ENCODE peak calls at places on chromosomes 5 and 9, in six cellular contexts. Q is H1, V is prostate gland, C is transverse colon, Y is GM23338, G is stomach. B is an unnamed sample.

GRCh38 chr5:14269395-14269794 is 126.3 kb downstream of the TRIO start:
- DNase-seq in V (no peak), G (no peak), Y (peak; percentile 77), Q (no peak), C (no peak), B (no peak)

GRCh38 chr5:98839469-98840383 is 66.3 kb downstream of the RGMB start:
- DNase-seq in G (no peak), Q (no peak), V (no peak), C (no peak), Y (peak; percentile 48), B (peak; percentile 8)

GRCh38 chr5:138639326-138639725 is 64.1 kb upstream of the HSPA9 start:
- DNase-seq in V (no peak), G (no peak), Y (no peak), Q (no peak), C (no peak), B (no peak)

GRCh38 chr5:160467555-160468418 is 46.1 kb downstream of the PTTG1 start:
- DNase-seq in C (peak; percentile 88), Q (peak; percentile 63), G (peak; percentile 89), Y (peak; percentile 71), V (peak; percentile 46), B (peak; percentile 70)

GRCh38 chr5:16965581-16965980 is 29.5 kb upstream of the MYO10 start:
- DNase-seq in Q (no peak), G (no peak), Y (peak; percentile 20), V (no peak), C (no peak), B (no peak)

GRCh38 chr5:76714771-76715483 is 999 bp upstream of the F2R start:
- DNase-seq in Y (peak; percentile 76), G (no peak), C (peak; percentile 21), Q (peak; percentile 72), V (no peak), B (no peak)

GRCh38 chr5:86968311-86968753 is 299.4 kb upstream of the RASA1 start:
- DNase-seq in Q (no peak), C (no peak), Y (peak; percentile 72), G (no peak), V (no peak), B (peak; percentile 38)

GRCh38 chr9:99948896-99949295 is 42.4 kb downstream of the STX17 start:
- DNase-seq in Q (no peak), V (no peak), G (peak; percentile 29), Y (no peak), C (peak; percentile 8), B (no peak)

GRCh38 chr9:16329699-16330113 is 540.8 kb downstream of the BNC2 start:
- DNase-seq in G (no peak), V (no peak), C (peak; percentile 16), Y (no peak), Q (no peak), B (no peak)

DNA sequence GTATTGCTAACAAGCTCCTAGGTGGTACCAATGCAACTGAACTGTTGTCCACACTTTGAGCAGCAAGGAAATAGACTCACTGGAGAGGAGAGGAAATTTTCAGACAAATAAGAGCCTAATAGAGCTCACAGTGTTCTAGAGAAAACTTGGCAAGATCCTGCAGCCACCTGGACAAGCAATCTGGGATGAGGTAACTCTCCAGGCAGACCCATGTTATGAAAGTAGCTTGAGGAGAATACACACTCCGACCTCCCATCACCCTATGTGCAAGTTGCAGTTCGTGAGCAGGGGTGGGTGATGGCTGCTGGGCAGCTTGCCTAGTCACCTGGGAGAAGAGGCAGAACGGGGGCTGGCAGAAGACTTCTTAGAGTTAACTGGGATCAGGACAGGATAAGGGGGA is 102.2 kb downstream of the KLF4 start:
- DNase-seq in C (no peak), V (peak; percentile 46), Y (no peak), G (peak; percentile 44), Q (no peak), B (no peak)
- H3K4me1 ChIP-seq in C (no peaks in the 10 kb centered on the region), V (peaks cover 24% of the 10 kb centered on the region), Y (no peaks in the 10 kb centered on the region), G (peaks cover 21% of the 10 kb centered on the region), Q (no peaks in the 10 kb centered on the region), B (no peaks in the 10 kb centered on the region)

GRCh38 chr5:178854284-178854683 is 5.5 kb upstream of the ZNF354B start:
- DNase-seq in V (no peak), Q (no peak), C (no peak), Y (no peak), G (no peak), B (no peak)

GRCh38 chr5:178861627-178862026 is 1.9 kb downstream of the ZNF354B start:
- DNase-seq in G (no peak), Y (no peak), V (no peak), Q (no peak), C (no peak), B (no peak)

GRCh38 chr5:178859625-178860521 is at the start of gene ZNF354B:
- DNase-seq in V (peak; percentile 89), Y (peak; percentile 98), Q (peak; percentile 85), C (peak; percentile 92), G (peak; percentile 93), B (peak; percentile 76)
- TF ChIP-seq POLR2AphosphoS5 in V (peak; percentile 91), Y (peak; percentile 84), Q (no peak), C (peak; percentile 89), G (peak; percentile 78), B (peak; percentile 73)

GRCh38 chr9:114396558-114397218 is 8.9 kb upstream of the AKNA start:
- DNase-seq in C (no peak), G (no peak), Y (peak; percentile 49), V (no peak), Q (no peak), B (no peak)
- H3K4me1 ChIP-seq in C (peaks cover 13% of the 10 kb centered on the region), G (peaks cover 54% of the 10 kb centered on the region), Y (peaks cover 20% of the 10 kb centered on the region), V (peaks cover 17% of the 10 kb centered on the region), Q (peaks cover 15% of the 10 kb centered on the region), B (peaks cover 4% of the 10 kb centered on the region)

GRCh38 chr9:136333486-136333885 is 6.1 kb downstream of the GPSM1 start:
- DNase-seq in V (no peak), G (no peak), C (no peak), Y (no peak), Q (no peak), B (no peak)
- TF ChIP-seq POLR2AphosphoS5 in V (no peak), G (no peak), C (no peak), Y (no peak), Q (no peak), B (no peak)

DNA sequence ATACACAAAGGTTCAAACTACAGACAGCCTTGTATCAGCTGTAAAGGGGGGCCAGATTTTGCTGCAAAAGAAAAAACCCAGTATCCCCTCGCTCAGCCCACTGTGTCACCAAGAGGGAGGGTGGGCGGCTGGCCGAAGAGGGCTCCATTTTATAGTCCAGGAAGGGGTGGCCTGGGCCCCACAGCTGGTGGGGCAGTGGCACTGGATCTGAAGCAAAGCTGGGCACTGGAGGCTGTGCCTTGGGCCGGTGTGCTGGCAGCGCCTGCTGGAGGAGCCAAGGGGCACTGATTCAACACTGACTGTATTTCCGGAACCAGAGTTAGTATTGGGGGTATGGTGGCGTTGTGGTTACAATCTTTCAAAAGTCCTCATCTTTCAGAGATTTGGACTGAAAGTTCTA is 9.1 kb downstream of the BRD3 start:
- DNase-seq in G (peak; percentile 24), Y (no peak), C (no peak), Q (peak; percentile 43), V (no peak), B (no peak)
- H3K4me1 ChIP-seq in G (peaks cover 98% of the 10 kb centered on the region), Y (peaks cover 2% of the 10 kb centered on the region), C (peaks cover 41% of the 10 kb centered on the region), Q (peaks cover 15% of the 10 kb centered on the region), V (peaks cover 54% of the 10 kb centered on the region), B (peaks cover 2% of the 10 kb centered on the region)

DNA sequence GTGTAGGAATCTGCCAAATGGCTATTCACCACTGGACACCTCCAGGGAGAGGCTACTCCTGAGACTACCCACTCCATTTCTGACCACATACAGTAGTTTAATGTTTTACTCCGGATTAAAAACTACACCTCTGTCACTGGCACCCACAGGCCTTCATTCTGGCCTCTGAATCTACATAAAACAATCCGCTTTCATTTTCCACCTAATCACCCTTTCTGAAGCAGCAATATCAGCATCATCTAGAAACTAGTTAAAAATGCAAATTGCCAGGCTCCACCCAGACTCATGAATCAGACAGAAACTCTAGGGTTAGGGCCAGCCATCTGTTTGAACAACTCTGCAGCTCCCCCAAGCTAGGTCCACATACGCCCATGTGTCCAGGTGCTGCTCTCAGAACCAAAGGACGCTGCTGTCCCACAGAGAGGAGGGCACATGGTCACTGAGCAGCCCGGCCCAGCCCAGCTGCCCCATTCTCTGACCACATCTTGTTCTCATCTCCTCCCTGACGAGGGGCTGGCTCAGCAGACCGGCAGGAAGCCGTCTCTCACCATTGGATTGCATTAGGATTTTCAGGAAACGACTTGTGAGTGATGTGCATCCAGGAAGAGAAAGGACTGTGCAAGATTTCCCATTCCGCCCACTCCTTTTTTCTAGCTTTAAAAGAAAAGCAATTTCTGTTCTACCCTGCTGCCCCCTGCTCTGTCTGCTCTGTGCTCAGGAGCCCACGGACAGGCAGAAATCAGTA is 34.7 kb downstream of the ADAM19 start:
- DNase-seq in Q (no peak), G (peak; percentile 39), Y (no peak), V (no peak), C (peak; percentile 72), B (no peak)
- TF ChIP-seq POLR2AphosphoS5 in Q (no peak), G (no peak), Y (no peak), V (no peak), C (peak; percentile 45), B (no peak)

GRCh38 chr5:41370482-41370881 is 139.9 kb downstream of the PLCXD3 start:
- DNase-seq in Y (no peak), C (no peak), G (no peak), Q (no peak), V (no peak), B (no peak)
- H3K4me1 ChIP-seq in Y (no peaks in the 10 kb centered on the region), C (no peaks in the 10 kb centered on the region), G (no peaks in the 10 kb centered on the region), Q (no peaks in the 10 kb centered on the region), V (no peaks in the 10 kb centered on the region), B (no peaks in the 10 kb centered on the region)

DNA sequence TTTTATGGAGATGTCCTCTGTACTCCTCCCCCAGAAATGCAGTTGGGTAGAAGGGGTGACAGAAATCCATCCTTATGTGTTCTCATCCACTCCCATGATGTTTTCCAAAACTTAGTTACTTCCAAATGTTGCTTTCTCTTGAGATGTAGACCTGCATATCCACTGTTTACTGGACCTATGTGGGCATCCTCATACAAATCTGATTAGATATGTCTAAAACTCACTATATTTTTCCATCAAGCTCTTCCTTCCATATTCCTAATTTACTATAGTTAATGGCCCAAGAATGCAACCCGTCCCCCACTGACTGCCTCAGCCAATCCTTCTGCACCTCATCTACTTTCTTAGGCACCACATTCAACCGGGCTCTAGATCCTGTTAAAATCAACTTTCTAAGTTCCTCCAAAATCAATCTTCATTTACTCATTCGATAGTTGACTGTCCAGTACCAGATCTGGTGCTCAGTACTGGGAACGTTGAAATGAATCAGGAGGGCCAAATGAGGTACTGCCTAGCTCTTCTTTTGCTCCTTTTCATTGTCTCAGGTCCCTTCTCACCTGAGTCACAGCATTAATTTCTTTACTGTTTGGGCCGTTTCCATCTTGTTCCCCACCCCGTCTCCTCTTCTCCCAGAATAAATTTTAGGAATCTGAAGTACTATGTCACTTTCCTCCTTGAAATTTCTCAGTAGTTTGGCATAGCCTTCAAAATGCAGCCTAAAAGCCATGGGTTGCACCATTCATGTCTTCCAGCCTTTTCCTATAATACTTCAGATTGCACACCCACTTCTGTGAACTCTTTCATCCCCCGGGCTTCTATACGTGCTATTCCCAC is 7.9 kb downstream of the PLK2 start:
- DNase-seq in V (no peak), C (no peak), G (no peak), Q (no peak), Y (no peak), B (no peak)
- TF ChIP-seq POLR2AphosphoS5 in V (no peak), C (no peak), G (no peak), Q (no peak), Y (no peak), B (no peak)

B was measured in Panc1.